ENCODE peak calls at places on chromosome 19, in seven cellular contexts. X, Y, L, F, E, V and K are unnamed samples.

GRCh38 chr19:18537431-18537830 is 5.9 kb downstream of the FKBP8 start:
- DNase-seq in E (no peak), Y (no peak), F (no peak), V (no peak), L (no peak), X (no peak), K (no peak)

GRCh38 chr19:42076375-42076944 is 494 bp downstream of the ZNF574 start:
- DNase-seq in F (peak; percentile 44), X (peak; percentile 53), L (no peak), V (no peak), Y (no peak), E (peak; percentile 56), K (no peak)

GRCh38 chr19:9674669-9675357 is at the start of gene ZNF562:
- DNase-seq in F (peak; percentile 85), L (peak; percentile 24), E (peak; percentile 92), V (peak; percentile 90), X (peak; percentile 87), Y (peak; percentile 86), K (peak; percentile 87)

GRCh38 chr19:18776288-18776594 is 14.9 kb downstream of the COMP start:
- DNase-seq in F (no peak), X (no peak), Y (peak; percentile 72), L (no peak), V (peak; percentile 52), E (no peak), K (no peak)

GRCh38 chr19:54096642-54097106 is 3.9 kb downstream of the OSCAR start:
- DNase-seq in X (no peak), L (no peak), V (peak; percentile 57), F (no peak), E (no peak), Y (peak; percentile 17), K (no peak)

GRCh38 chr19:30890033-30890432 is 459.2 kb downstream of the TSHZ3 start:
- DNase-seq in L (no peak), E (no peak), F (no peak), X (no peak), Y (no peak), V (no peak), K (peak; percentile 10)

GRCh38 chr19:35105411-35106290 is 10.0 kb upstream of the FXYD3 start:
- DNase-seq in L (no peak), V (no peak), Y (no peak), X (no peak), E (no peak), F (no peak), K (no peak)

GRCh38 chr19:35975608-35976214 is 19.3 kb upstream of the SDHAF1 start:
- DNase-seq in E (no peak), L (no peak), X (no peak), V (peak; percentile 53), Y (peak; percentile 26), F (no peak), K (no peak)

GRCh38 chr19:7337380-7338194 is 11.2 kb upstream of the ARHGEF18 start:
- DNase-seq in V (no peak), X (no peak), L (no peak), F (no peak), E (no peak), Y (no peak), K (no peak)

GRCh38 chr19:47518139-47518538 is 3.3 kb upstream of the NAPA start:
- DNase-seq in V (no peak), X (no peak), Y (no peak), F (no peak), E (no peak), L (no peak), K (no peak)

GRCh38 chr19:33298146-33298911 is 4.0 kb downstream of the CEBPA start:
- DNase-seq in V (no peak), L (no peak), E (no peak), F (no peak), X (peak; percentile 12), Y (no peak), K (no peak)

GRCh38 chr19:13154911-13155471 is 4.8 kb downstream of the IER2 start:
- DNase-seq in Y (peak; percentile 65), L (no peak), E (no peak), F (peak; percentile 74), X (peak; percentile 82), V (peak; percentile 50), K (peak; percentile 94)

GRCh38 chr19:35757231-35757748 is 461 bp upstream of the HSPB6 start:
- DNase-seq in V (peak; percentile 48), L (no peak), Y (peak; percentile 96), E (peak; percentile 95), X (peak; percentile 98), F (peak; percentile 98), K (peak; percentile 70)

GRCh38 chr19:58429745-58430144 is 10.2 kb downstream of the ZNF132 start:
- DNase-seq in Y (peak; percentile 26), V (no peak), X (no peak), F (no peak), E (no peak), L (no peak), K (no peak)

GRCh38 chr19:52007436-52007804 is 591 bp downstream of the ZNF615 start:
- DNase-seq in X (no peak), E (no peak), F (no peak), V (no peak), L (no peak), Y (no peak), K (peak; percentile 18)

GRCh38 chr19:7829561-7830271 is at the start of gene EVI5L:
- DNase-seq in L (peak; percentile 100), Y (peak; percentile 100), V (peak; percentile 99), X (peak; percentile 99), E (peak; percentile 99), F (peak; percentile 99), K (peak; percentile 99)

GRCh38 chr19:15371119-15371518 is 8.5 kb downstream of the AKAP8 start:
- DNase-seq in L (no peak), E (no peak), F (no peak), X (no peak), Y (no peak), V (no peak), K (no peak)

GRCh38 chr19:10007811-10008211 is 2.5 kb downstream of the COL5A3 start:
- DNase-seq in V (no peak), X (no peak), E (peak; percentile 80), L (no peak), F (peak; percentile 47), Y (peak; percentile 80), K (peak; percentile 34)

GRCh38 chr19:347946-348861 is 3.6 kb upstream of the MIER2 start:
- DNase-seq in X (no peak), V (no peak), Y (no peak), E (no peak), F (no peak), L (no peak), K (no peak)

GRCh38 chr19:15296841-15297415 is 35.4 kb downstream of the BRD4 start:
- DNase-seq in L (no peak), Y (no peak), V (no peak), X (no peak), F (no peak), E (no peak), K (no peak)

GRCh38 chr19:39390759-39391592 is at the start of the genes MED29 and PAF1:
- DNase-seq in E (peak; percentile 99), F (peak; percentile 99), V (peak; percentile 99), X (peak; percentile 98), Y (peak; percentile 100), L (peak; percentile 96), K (peak; percentile 99)
- TF ChIP-seq POLR2A in E (peak; percentile 49), F (peak; percentile 89), V (peak; percentile 96), X (peak; percentile 73), Y (peak; percentile 98), L (peak; percentile 53), K (peak; percentile 90)

DNA sequence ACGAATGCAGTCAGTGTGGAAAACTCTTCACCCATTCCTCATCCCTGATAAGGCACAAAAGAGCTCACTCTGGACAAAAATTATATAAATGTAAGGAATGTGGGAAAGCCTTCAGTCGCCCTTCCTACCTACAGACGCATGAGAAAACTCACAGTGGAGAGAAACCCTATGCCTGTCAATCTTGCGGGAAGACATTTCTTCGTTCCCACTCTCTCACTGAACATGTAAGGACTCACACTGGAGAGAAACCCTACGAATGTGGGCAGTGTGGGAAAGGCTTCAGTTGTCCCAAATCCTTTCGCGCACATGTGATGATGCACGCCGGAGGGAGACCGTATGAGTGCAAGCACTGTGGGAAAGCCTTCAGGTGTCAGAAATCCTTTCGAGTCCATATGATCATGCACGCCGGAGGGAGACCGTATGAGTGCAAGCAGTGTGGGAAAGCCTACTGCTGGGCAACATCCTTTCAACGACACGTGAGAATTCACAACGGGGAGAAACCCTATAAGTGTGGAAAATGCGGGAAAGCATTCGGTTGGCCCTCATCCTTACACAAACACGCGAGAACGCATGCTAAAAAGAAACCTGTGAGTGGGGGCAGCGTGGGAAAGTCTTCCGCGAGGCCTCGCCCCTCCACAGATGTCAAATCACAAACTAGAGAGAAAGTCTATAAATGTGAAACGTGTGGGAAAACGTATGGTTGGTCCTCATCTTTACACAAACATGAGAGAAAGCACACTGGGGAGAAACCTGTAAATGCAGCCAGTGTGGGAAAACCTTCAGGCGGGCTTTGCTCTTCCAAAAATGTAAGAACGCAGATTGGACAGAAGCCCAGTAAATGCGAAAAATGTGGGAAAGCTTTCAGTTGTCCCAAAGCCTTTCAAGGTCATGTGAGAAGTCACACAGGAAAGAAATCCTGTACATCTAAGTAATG is 10.5 kb downstream of the ZNF556 start:
- DNase-seq in F (no peak), Y (no peak), V (no peak), L (no peak), X (no peak), E (no peak), K (no peak)
- H3K4me3 ChIP-seq in F (no peak overlapping the region), Y (no peak overlapping the region), V (no peak overlapping the region), L (no peak overlapping the region), X (no peak overlapping the region), E (no peak overlapping the region), K (no peak overlapping the region)

GRCh38 chr19:17327654-17328516 is 6.8 kb downstream of the ANO8 start:
- DNase-seq in L (no peak), F (peak; percentile 61), X (peak; percentile 85), E (no peak), V (peak; percentile 86), Y (no peak), K (peak; percentile 77)
- TF ChIP-seq POLR2A in L (no peak), F (no peak), X (no peak), E (no peak), V (peak; percentile 43), Y (no peak), K (no peak)

GRCh38 chr19:38252385-38252784 is 3.8 kb downstream of the PPP1R14A start:
- DNase-seq in L (no peak), V (no peak), F (no peak), X (no peak), E (no peak), Y (no peak), K (no peak)
- H3K4me3 ChIP-seq in L (peak overlapping the region; percentile 34), V (no peak overlapping the region), F (peak overlapping the region; percentile 35), X (peak overlapping the region; percentile 17), E (peak overlapping the region; percentile 33), Y (no peak overlapping the region), K (no peak overlapping the region)

GRCh38 chr19:40717325-40717879 is 490 bp downstream of the ITPKC start:
- DNase-seq in V (peak; percentile 23), E (no peak), X (no peak), L (no peak), Y (no peak), F (peak; percentile 54), K (no peak)
- TF ChIP-seq POLR2A in V (no peak), E (no peak), X (no peak), L (no peak), Y (no peak), F (no peak), K (no peak)

GRCh38 chr19:3683866-3684816 is 16.1 kb downstream of the PIP5K1C start:
- DNase-seq in V (peak; percentile 79), E (no peak), L (no peak), Y (peak; percentile 31), F (no peak), X (no peak), K (no peak)
- H3K4me3 ChIP-seq in V (no peak overlapping the region), E (no peak overlapping the region), L (no peak overlapping the region), Y (no peak overlapping the region), F (no peak overlapping the region), X (no peak overlapping the region), K (no peak overlapping the region)